ENCODE peak calls at places on chromosome 18, in ten cellular contexts. One of them, this sample, is unnamed.

GRCh38 chr18:58303363-58303762 is 259.3 kb downstream of the NEDD4L start:
- DNase-seq in PC-9: no peak
- DNase-seq in stimulated activated CD4-positive, alpha-beta T cell treated with anti-CD3 and anti-CD28 coated beads, Interleukin-4, amount 100 ng/mL, for 24 hours: peak; percentile 52
- DNase-seq in AG10803: no peak
- DNase-seq in astrocyte: no peak
- DNase-seq in NCI-H748 treated with DMSO at 0.1 percent for 48 hours: no peak
- DNase-seq in stimulated activated CD8-positive, alpha-beta memory T cell treated with anti-CD3 and anti-CD28 coated beads, Interleukin-15, amount 100 ng/mL, for 4 hours: no peak
- DNase-seq in naive thymus-derived CD4-positive, alpha-beta T cell: peak; percentile 21
- DNase-seq in H1: no peak
- DNase-seq in NCI-H1417: no peak
- DNase-seq in this sample: no peak

GRCh38 chr18:51757525-51757924 is 560.0 kb upstream of the MEX3C start:
- DNase-seq in PC-9: no peak
- DNase-seq in stimulated activated CD4-positive, alpha-beta T cell treated with anti-CD3 and anti-CD28 coated beads, Interleukin-4, amount 100 ng/mL, for 24 hours: no peak
- DNase-seq in AG10803: no peak
- DNase-seq in astrocyte: no peak
- DNase-seq in NCI-H748 treated with DMSO at 0.1 percent for 48 hours: peak; percentile 82
- DNase-seq in stimulated activated CD8-positive, alpha-beta memory T cell treated with anti-CD3 and anti-CD28 coated beads, Interleukin-15, amount 100 ng/mL, for 4 hours: no peak
- DNase-seq in naive thymus-derived CD4-positive, alpha-beta T cell: no peak
- DNase-seq in H1: no peak
- DNase-seq in NCI-H1417: no peak
- DNase-seq in this sample: no peak

GRCh38 chr18:6368017-6368416 is 46.7 kb downstream of the L3MBTL4 start:
- DNase-seq in PC-9: no peak
- DNase-seq in stimulated activated CD4-positive, alpha-beta T cell treated with anti-CD3 and anti-CD28 coated beads, Interleukin-4, amount 100 ng/mL, for 24 hours: no peak
- DNase-seq in AG10803: no peak
- DNase-seq in astrocyte: no peak
- DNase-seq in NCI-H748 treated with DMSO at 0.1 percent for 48 hours: no peak
- DNase-seq in stimulated activated CD8-positive, alpha-beta memory T cell treated with anti-CD3 and anti-CD28 coated beads, Interleukin-15, amount 100 ng/mL, for 4 hours: no peak
- DNase-seq in naive thymus-derived CD4-positive, alpha-beta T cell: no peak
- DNase-seq in H1: no peak
- DNase-seq in NCI-H1417: no peak
- DNase-seq in this sample: no peak

GRCh38 chr18:79797518-79798345 is at the start of gene KCNG2:
- DNase-seq in PC-9: peak; percentile 3
- DNase-seq in stimulated activated CD4-positive, alpha-beta T cell treated with anti-CD3 and anti-CD28 coated beads, Interleukin-4, amount 100 ng/mL, for 24 hours: no peak
- DNase-seq in AG10803: no peak
- DNase-seq in astrocyte: no peak
- DNase-seq in NCI-H748 treated with DMSO at 0.1 percent for 48 hours: peak; percentile 34
- DNase-seq in stimulated activated CD8-positive, alpha-beta memory T cell treated with anti-CD3 and anti-CD28 coated beads, Interleukin-15, amount 100 ng/mL, for 4 hours: no peak
- DNase-seq in naive thymus-derived CD4-positive, alpha-beta T cell: no peak
- DNase-seq in H1: peak; percentile 78
- DNase-seq in NCI-H1417: peak; percentile 6
- DNase-seq in this sample: no peak

GRCh38 chr18:11857177-11857887 is 6.1 kb downstream of the CHMP1B start:
- DNase-seq in PC-9: peak; percentile 87
- DNase-seq in stimulated activated CD4-positive, alpha-beta T cell treated with anti-CD3 and anti-CD28 coated beads, Interleukin-4, amount 100 ng/mL, for 24 hours: no peak
- DNase-seq in AG10803: peak; percentile 89
- DNase-seq in astrocyte: peak; percentile 100
- DNase-seq in NCI-H748 treated with DMSO at 0.1 percent for 48 hours: no peak
- DNase-seq in stimulated activated CD8-positive, alpha-beta memory T cell treated with anti-CD3 and anti-CD28 coated beads, Interleukin-15, amount 100 ng/mL, for 4 hours: no peak
- DNase-seq in naive thymus-derived CD4-positive, alpha-beta T cell: no peak
- DNase-seq in H1: no peak
- DNase-seq in NCI-H1417: peak; percentile 31
- DNase-seq in this sample: peak; percentile 64

GRCh38 chr18:8176105-8176504 is 433.1 kb upstream of the RAB12 start:
- DNase-seq in PC-9: no peak
- DNase-seq in stimulated activated CD4-positive, alpha-beta T cell treated with anti-CD3 and anti-CD28 coated beads, Interleukin-4, amount 100 ng/mL, for 24 hours: no peak
- DNase-seq in AG10803: no peak
- DNase-seq in astrocyte: no peak
- DNase-seq in NCI-H748 treated with DMSO at 0.1 percent for 48 hours: no peak
- DNase-seq in stimulated activated CD8-positive, alpha-beta memory T cell treated with anti-CD3 and anti-CD28 coated beads, Interleukin-15, amount 100 ng/mL, for 4 hours: no peak
- DNase-seq in naive thymus-derived CD4-positive, alpha-beta T cell: no peak
- DNase-seq in H1: no peak
- DNase-seq in NCI-H1417: no peak
- DNase-seq in this sample: no peak

GRCh38 chr18:37270666-37271052 is 294.9 kb downstream of the CELF4 start:
- DNase-seq in PC-9: no peak
- DNase-seq in stimulated activated CD4-positive, alpha-beta T cell treated with anti-CD3 and anti-CD28 coated beads, Interleukin-4, amount 100 ng/mL, for 24 hours: no peak
- DNase-seq in AG10803: no peak
- DNase-seq in astrocyte: no peak
- DNase-seq in NCI-H748 treated with DMSO at 0.1 percent for 48 hours: no peak
- DNase-seq in stimulated activated CD8-positive, alpha-beta memory T cell treated with anti-CD3 and anti-CD28 coated beads, Interleukin-15, amount 100 ng/mL, for 4 hours: no peak
- DNase-seq in naive thymus-derived CD4-positive, alpha-beta T cell: no peak
- DNase-seq in H1: no peak
- DNase-seq in NCI-H1417: no peak
- DNase-seq in this sample: no peak

GRCh38 chr18:73614812-73615211 is 532.8 kb downstream of the FBXO15 start:
- DNase-seq in PC-9: peak; percentile 14
- DNase-seq in stimulated activated CD4-positive, alpha-beta T cell treated with anti-CD3 and anti-CD28 coated beads, Interleukin-4, amount 100 ng/mL, for 24 hours: no peak
- DNase-seq in AG10803: peak; percentile 94
- DNase-seq in astrocyte: peak; percentile 99
- DNase-seq in NCI-H748 treated with DMSO at 0.1 percent for 48 hours: no peak
- DNase-seq in stimulated activated CD8-positive, alpha-beta memory T cell treated with anti-CD3 and anti-CD28 coated beads, Interleukin-15, amount 100 ng/mL, for 4 hours: no peak
- DNase-seq in naive thymus-derived CD4-positive, alpha-beta T cell: no peak
- DNase-seq in H1: no peak
- DNase-seq in NCI-H1417: no peak
- DNase-seq in this sample: no peak

GRCh38 chr18:47968721-47969120 is 38.3 kb upstream of the SMAD2 start:
- DNase-seq in PC-9: no peak
- DNase-seq in stimulated activated CD4-positive, alpha-beta T cell treated with anti-CD3 and anti-CD28 coated beads, Interleukin-4, amount 100 ng/mL, for 24 hours: no peak
- DNase-seq in AG10803: peak; percentile 18
- DNase-seq in astrocyte: peak; percentile 61
- DNase-seq in NCI-H748 treated with DMSO at 0.1 percent for 48 hours: no peak
- DNase-seq in stimulated activated CD8-positive, alpha-beta memory T cell treated with anti-CD3 and anti-CD28 coated beads, Interleukin-15, amount 100 ng/mL, for 4 hours: no peak
- DNase-seq in naive thymus-derived CD4-positive, alpha-beta T cell: no peak
- DNase-seq in H1: no peak
- DNase-seq in NCI-H1417: no peak
- DNase-seq in this sample: peak; percentile 83

GRCh38 chr18:75544051-75544481 is 116.6 kb upstream of the SMIM21 start:
- DNase-seq in PC-9: no peak
- DNase-seq in stimulated activated CD4-positive, alpha-beta T cell treated with anti-CD3 and anti-CD28 coated beads, Interleukin-4, amount 100 ng/mL, for 24 hours: no peak
- DNase-seq in AG10803: no peak
- DNase-seq in astrocyte: peak; percentile 81
- DNase-seq in NCI-H748 treated with DMSO at 0.1 percent for 48 hours: no peak
- DNase-seq in stimulated activated CD8-positive, alpha-beta memory T cell treated with anti-CD3 and anti-CD28 coated beads, Interleukin-15, amount 100 ng/mL, for 4 hours: no peak
- DNase-seq in naive thymus-derived CD4-positive, alpha-beta T cell: no peak
- DNase-seq in H1: no peak
- DNase-seq in NCI-H1417: no peak
- DNase-seq in this sample: no peak

GRCh38 chr18:53603281-53603680 is 621.2 kb downstream of the MBD2 start:
- DNase-seq in PC-9: no peak
- DNase-seq in stimulated activated CD4-positive, alpha-beta T cell treated with anti-CD3 and anti-CD28 coated beads, Interleukin-4, amount 100 ng/mL, for 24 hours: no peak
- DNase-seq in AG10803: no peak
- DNase-seq in astrocyte: no peak
- DNase-seq in NCI-H748 treated with DMSO at 0.1 percent for 48 hours: no peak
- DNase-seq in stimulated activated CD8-positive, alpha-beta memory T cell treated with anti-CD3 and anti-CD28 coated beads, Interleukin-15, amount 100 ng/mL, for 4 hours: no peak
- DNase-seq in naive thymus-derived CD4-positive, alpha-beta T cell: no peak
- DNase-seq in H1: no peak
- DNase-seq in NCI-H1417: no peak
- DNase-seq in this sample: no peak

GRCh38 chr18:53715243-53715853 is 509.1 kb downstream of the MBD2 start:
- DNase-seq in PC-9: no peak
- DNase-seq in stimulated activated CD4-positive, alpha-beta T cell treated with anti-CD3 and anti-CD28 coated beads, Interleukin-4, amount 100 ng/mL, for 24 hours: no peak
- DNase-seq in AG10803: no peak
- DNase-seq in astrocyte: no peak
- DNase-seq in NCI-H748 treated with DMSO at 0.1 percent for 48 hours: no peak
- DNase-seq in stimulated activated CD8-positive, alpha-beta memory T cell treated with anti-CD3 and anti-CD28 coated beads, Interleukin-15, amount 100 ng/mL, for 4 hours: no peak
- DNase-seq in naive thymus-derived CD4-positive, alpha-beta T cell: no peak
- DNase-seq in H1: no peak
- DNase-seq in NCI-H1417: no peak
- DNase-seq in this sample: no peak

GRCh38 chr18:21991081-21991534 is 178.3 kb upstream of the GATA6 start:
- DNase-seq in PC-9: peak; percentile 18
- DNase-seq in stimulated activated CD4-positive, alpha-beta T cell treated with anti-CD3 and anti-CD28 coated beads, Interleukin-4, amount 100 ng/mL, for 24 hours: no peak
- DNase-seq in AG10803: no peak
- DNase-seq in astrocyte: peak; percentile 10
- DNase-seq in NCI-H748 treated with DMSO at 0.1 percent for 48 hours: no peak
- DNase-seq in stimulated activated CD8-positive, alpha-beta memory T cell treated with anti-CD3 and anti-CD28 coated beads, Interleukin-15, amount 100 ng/mL, for 4 hours: no peak
- DNase-seq in naive thymus-derived CD4-positive, alpha-beta T cell: no peak
- DNase-seq in H1: no peak
- DNase-seq in NCI-H1417: no peak
- DNase-seq in this sample: peak; percentile 78

GRCh38 chr18:29377346-29377745 is 1200.4 kb upstream of the CDH2 start:
- DNase-seq in PC-9: no peak
- DNase-seq in stimulated activated CD4-positive, alpha-beta T cell treated with anti-CD3 and anti-CD28 coated beads, Interleukin-4, amount 100 ng/mL, for 24 hours: no peak
- DNase-seq in AG10803: no peak
- DNase-seq in astrocyte: peak; percentile 6
- DNase-seq in NCI-H748 treated with DMSO at 0.1 percent for 48 hours: no peak
- DNase-seq in stimulated activated CD8-positive, alpha-beta memory T cell treated with anti-CD3 and anti-CD28 coated beads, Interleukin-15, amount 100 ng/mL, for 4 hours: no peak
- DNase-seq in naive thymus-derived CD4-positive, alpha-beta T cell: no peak
- DNase-seq in H1: no peak
- DNase-seq in NCI-H1417: no peak
- DNase-seq in this sample: no peak

GRCh38 chr18:6561029-6561861 is 146.5 kb upstream of the L3MBTL4 start:
- DNase-seq in PC-9: no peak
- DNase-seq in stimulated activated CD4-positive, alpha-beta T cell treated with anti-CD3 and anti-CD28 coated beads, Interleukin-4, amount 100 ng/mL, for 24 hours: no peak
- DNase-seq in AG10803: peak; percentile 24
- DNase-seq in astrocyte: no peak
- DNase-seq in NCI-H748 treated with DMSO at 0.1 percent for 48 hours: no peak
- DNase-seq in stimulated activated CD8-positive, alpha-beta memory T cell treated with anti-CD3 and anti-CD28 coated beads, Interleukin-15, amount 100 ng/mL, for 4 hours: no peak
- DNase-seq in naive thymus-derived CD4-positive, alpha-beta T cell: no peak
- DNase-seq in H1: no peak
- DNase-seq in NCI-H1417: peak; percentile 16
- DNase-seq in this sample: no peak

GRCh38 chr18:64444819-64445218 is 295.9 kb upstream of the LINC00305 start:
- DNase-seq in PC-9: no peak
- DNase-seq in stimulated activated CD4-positive, alpha-beta T cell treated with anti-CD3 and anti-CD28 coated beads, Interleukin-4, amount 100 ng/mL, for 24 hours: no peak
- DNase-seq in AG10803: no peak
- DNase-seq in astrocyte: no peak
- DNase-seq in NCI-H748 treated with DMSO at 0.1 percent for 48 hours: no peak
- DNase-seq in stimulated activated CD8-positive, alpha-beta memory T cell treated with anti-CD3 and anti-CD28 coated beads, Interleukin-15, amount 100 ng/mL, for 4 hours: no peak
- DNase-seq in naive thymus-derived CD4-positive, alpha-beta T cell: no peak
- DNase-seq in H1: no peak
- DNase-seq in NCI-H1417: no peak
- DNase-seq in this sample: no peak